ENCODE peak calls at places on chromosome 17, in six cellular contexts. One of them, this sample, is unnamed.

GRCh38 chr17:69961488-69962145 is 113.4 kb upstream of the KCNJ16 start:
- DNase-seq in A549: no peak
- DNase-seq in K562: peak
- DNase-seq in GM12878: no peak
- DNase-seq in NB4: peak
- DNase-seq in HepG2: no peak
- DNase-seq in this sample: peak

GRCh38 chr17:48457080-48457836 is 27.2 kb upstream of the SKAP1 start:
- DNase-seq in A549: peak
- DNase-seq in K562: peak
- DNase-seq in NB4: peak
- DNase-seq in HepG2: peak
- DNase-seq in GM12878: no peak
- DNase-seq in this sample: peak

GRCh38 chr17:2050246-2050866 is 4.5 kb upstream of the HIC1 start:
- DNase-seq in NB4: peak
- DNase-seq in GM12878: no peak
- DNase-seq in A549: peak
- DNase-seq in HepG2: no peak
- DNase-seq in K562: peak
- DNase-seq in this sample: peak

GRCh38 chr17:802901-803881 is 21.0 kb downstream of the MRM3 start:
- DNase-seq in NB4: no peak
- DNase-seq in A549: no peak
- DNase-seq in GM12878: no peak
- DNase-seq in K562: no peak
- DNase-seq in HepG2: no peak
- DNase-seq in this sample: no peak

GRCh38 chr17:55760643-55761355 is 9.9 kb downstream of the PCTP start:
- DNase-seq in GM12878: no peak
- DNase-seq in HepG2: no peak
- DNase-seq in K562: no peak
- DNase-seq in NB4: no peak
- DNase-seq in A549: no peak
- DNase-seq in this sample: peak

GRCh38 chr17:13283606-13284005 is 265.8 kb upstream of the ELAC2 start:
- DNase-seq in NB4: no peak
- DNase-seq in HepG2: no peak
- DNase-seq in A549: no peak
- DNase-seq in GM12878: no peak
- DNase-seq in K562: no peak
- DNase-seq in this sample: no peak

GRCh38 chr17:36511216-36511615 is 23.5 kb downstream of the MYO19 start:
- DNase-seq in HepG2: no peak
- DNase-seq in NB4: no peak
- DNase-seq in K562: no peak
- DNase-seq in A549: no peak
- DNase-seq in GM12878: no peak
- DNase-seq in this sample: no peak

GRCh38 chr17:57068222-57068658 is 16.8 kb upstream of the AKAP1 start:
- DNase-seq in GM12878: no peak
- DNase-seq in NB4: no peak
- DNase-seq in A549: no peak
- DNase-seq in HepG2: no peak
- DNase-seq in K562: peak
- DNase-seq in this sample: no peak

GRCh38 chr17:4605826-4606225 is 21.5 kb downstream of the SMTNL2 start:
- DNase-seq in NB4: peak
- DNase-seq in A549: no peak
- DNase-seq in HepG2: no peak
- DNase-seq in GM12878: no peak
- DNase-seq in K562: no peak
- DNase-seq in this sample: no peak

GRCh38 chr17:2420131-2420530 is 19.3 kb upstream of the MNT start:
- DNase-seq in HepG2: no peak
- DNase-seq in A549: no peak
- DNase-seq in NB4: no peak
- DNase-seq in GM12878: no peak
- DNase-seq in K562: no peak
- DNase-seq in this sample: no peak

GRCh38 chr17:76493505-76494167 is 7.6 kb downstream of the RHBDF2 start:
- DNase-seq in GM12878: no peak
- DNase-seq in A549: no peak
- DNase-seq in NB4: no peak
- DNase-seq in K562: no peak
- DNase-seq in HepG2: no peak
- DNase-seq in this sample: no peak

DNA sequence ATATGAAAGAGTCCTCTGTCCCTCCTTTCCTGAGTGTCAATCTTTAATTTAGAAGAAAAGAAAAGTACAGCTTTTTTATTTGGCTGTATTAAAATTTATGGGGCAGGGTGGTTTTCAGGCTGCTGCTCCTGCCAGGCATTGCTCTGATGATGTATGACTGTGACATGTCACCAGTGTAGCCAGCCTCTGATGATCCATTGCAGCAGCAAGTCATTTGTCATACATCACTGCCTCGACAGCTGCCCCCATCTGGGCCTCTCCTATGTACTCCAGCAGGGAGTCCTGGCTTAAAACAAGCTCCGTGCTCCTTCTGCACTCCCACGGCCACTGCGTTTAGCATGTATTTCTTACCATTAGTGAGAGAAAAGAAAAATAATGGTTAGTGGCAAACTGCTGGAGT is 854.3 kb downstream of the KCNJ2 start:
- DNase-seq in HepG2: no peak
- DNase-seq in K562: no peak
- DNase-seq in NB4: no peak
- DNase-seq in A549: no peak
- DNase-seq in GM12878: no peak
- DNase-seq in this sample: no peak
- TF ChIP-seq MYC in HepG2: no peak
- TF ChIP-seq MYC in K562: no peak
- TF ChIP-seq MYC in NB4: no peak
- TF ChIP-seq MYC in A549: no peak
- TF ChIP-seq MYC in GM12878: no peak
- TF ChIP-seq MYC in this sample: no peak

GRCh38 chr17:42843358-42843934 is 934 bp upstream of the AOC2 start:
- DNase-seq in NB4: peak
- DNase-seq in HepG2: peak
- DNase-seq in K562: peak
- DNase-seq in A549: peak
- DNase-seq in GM12878: no peak
- DNase-seq in this sample: peak
- TF ChIP-seq MYC in NB4: no peak
- TF ChIP-seq MYC in HepG2: no peak
- TF ChIP-seq MYC in K562: no peak
- TF ChIP-seq MYC in A549: no peak
- TF ChIP-seq MYC in GM12878: no peak
- TF ChIP-seq MYC in this sample: no peak

GRCh38 chr17:72297326-72298115 is 176.7 kb downstream of the SOX9 start:
- DNase-seq in GM12878: no peak
- DNase-seq in HepG2: no peak
- DNase-seq in K562: no peak
- DNase-seq in A549: peak
- DNase-seq in NB4: no peak
- DNase-seq in this sample: no peak
- TF ChIP-seq MYC in GM12878: no peak
- TF ChIP-seq MYC in HepG2: no peak
- TF ChIP-seq MYC in K562: no peak
- TF ChIP-seq MYC in A549: no peak
- TF ChIP-seq MYC in NB4: no peak
- TF ChIP-seq MYC in this sample: no peak

GRCh38 chr17:39618956-39619785 is 7.6 kb upstream of the PPP1R1B start:
- DNase-seq in NB4: no peak
- DNase-seq in A549: no peak
- DNase-seq in K562: no peak
- DNase-seq in GM12878: no peak
- DNase-seq in HepG2: peak
- DNase-seq in this sample: no peak

GRCh38 chr17:39615434-39615833 is 7.7 kb upstream of the NEUROD2 start:
- DNase-seq in K562: no peak
- DNase-seq in A549: no peak
- DNase-seq in HepG2: no peak
- DNase-seq in NB4: no peak
- DNase-seq in GM12878: no peak
- DNase-seq in this sample: no peak

GRCh38 chr17:39617446-39618251 is 9.1 kb upstream of the PPP1R1B start:
- DNase-seq in GM12878: no peak
- DNase-seq in A549: peak
- DNase-seq in NB4: peak
- DNase-seq in K562: peak
- DNase-seq in HepG2: no peak
- DNase-seq in this sample: peak

GRCh38 chr17:39618252-39618913 is 8.4 kb upstream of the PPP1R1B start:
- DNase-seq in NB4: peak
- DNase-seq in K562: no peak
- DNase-seq in HepG2: no peak
- DNase-seq in GM12878: no peak
- DNase-seq in A549: no peak
- DNase-seq in this sample: peak

DNA sequence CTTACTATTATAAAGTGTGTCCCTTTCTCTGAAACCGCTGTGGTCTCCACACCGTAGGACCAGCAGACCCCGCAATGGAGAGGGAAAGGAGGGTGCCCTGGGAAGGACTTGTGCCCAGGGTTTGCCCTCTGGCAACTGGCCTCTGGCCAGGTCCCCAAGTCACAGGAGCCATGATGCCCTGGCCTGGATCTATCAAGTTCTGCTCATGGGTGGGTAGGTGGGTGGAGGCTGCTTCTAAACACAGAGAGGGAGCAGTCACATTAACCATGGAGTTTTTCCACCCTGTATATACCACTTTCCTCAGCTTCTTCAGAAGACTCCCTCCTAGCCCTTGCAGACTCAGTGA is 9.4 kb upstream of the NEUROD2 start:
- DNase-seq in GM12878: no peak
- DNase-seq in A549: no peak
- DNase-seq in HepG2: no peak
- DNase-seq in K562: no peak
- DNase-seq in NB4: no peak
- DNase-seq in this sample: no peak
- TF ChIP-seq MYC in GM12878: no peak
- TF ChIP-seq MYC in A549: no peak
- TF ChIP-seq MYC in HepG2: no peak
- TF ChIP-seq MYC in K562: no peak
- TF ChIP-seq MYC in NB4: no peak
- TF ChIP-seq MYC in this sample: no peak